ENCODE peak calls at places on chromosomes 16 and 17, in four cellular contexts. J, P, Z and Q are unnamed samples.

GRCh38 chr17:72545756-72546155 is 424.9 kb downstream of the SOX9 start:
- DNase-seq in J (no peak), P (no peak), Z (no peak), Q (no peak)

GRCh38 chr17:78804777-78805176 is 22.7 kb upstream of the CYTH1 start:
- DNase-seq in J (no peak), P (no peak), Z (no peak), Q (no peak)

GRCh38 chr17:75178453-75178852 is 4.3 kb downstream of the SUMO2 start:
- DNase-seq in J (no peak), P (no peak), Z (no peak), Q (no peak)

GRCh38 chr17:8746501-8747236 is 2.0 kb upstream of the CCDC42 start:
- DNase-seq in J (no peak), P (no peak), Z (no peak), Q (no peak)

GRCh38 chr16:4376126-4376819 is 4.6 kb downstream of the VASN start:
- DNase-seq in J (no peak), P (peak), Z (peak), Q (no peak)

GRCh38 chr17:46148247-46148646 is 45.0 kb downstream of the KANSL1 start:
- DNase-seq in J (no peak), P (no peak), Z (no peak), Q (no peak)

GRCh38 chr17:28950752-28951427 is 428 bp downstream of the PHF12 start:
- DNase-seq in J (no peak), P (no peak), Z (no peak), Q (no peak)

GRCh38 chr17:69417545-69418483 is 3.3 kb downstream of the MAP2K6 start:
- DNase-seq in J (no peak), P (no peak), Z (no peak), Q (no peak)

GRCh38 chr17:13128676-13129075 is 110.8 kb upstream of the ELAC2 start:
- DNase-seq in J (no peak), P (no peak), Z (no peak), Q (no peak)

GRCh38 chr17:42027540-42027889 is 7.6 kb downstream of the NKIRAS2 start:
- DNase-seq in J (no peak), P (no peak), Z (no peak), Q (no peak)

GRCh38 chr17:5097101-5097834 is 14.4 kb downstream of the ZNF232 start:
- DNase-seq in J (no peak), P (no peak), Z (peak), Q (no peak)

GRCh38 chr16:2584742-2585650 is 47.2 kb downstream of the PDPK1 start:
- DNase-seq in J (no peak), P (no peak), Z (peak), Q (no peak)

GRCh38 chr17:81978901-81979298 is 1.5 kb downstream of the ASPSCR1 start:
- DNase-seq in J (no peak), P (no peak), Z (no peak), Q (no peak)

GRCh38 chr17:46144246-46144645 is 49.0 kb downstream of the KANSL1 start:
- DNase-seq in J (no peak), P (no peak), Z (no peak), Q (no peak)

GRCh38 chr17:73088561-73088960 is 3.9 kb downstream of the SLC39A11 start:
- DNase-seq in J (no peak), P (no peak), Z (no peak), Q (no peak)

GRCh38 chr17:45782889-45783592 is 1.1 kb upstream of the CRHR1 start:
- DNase-seq in J (peak), P (no peak), Z (no peak), Q (peak)

GRCh38 chr16:24851700-24852099 is 5.9 kb downstream of the SLC5A11 start:
- DNase-seq in J (peak), P (no peak), Z (no peak), Q (no peak)

GRCh38 chr17:2106308-2106707 is 51.4 kb downstream of the HIC1 start:
- DNase-seq in J (no peak), P (no peak), Z (no peak), Q (no peak)

GRCh38 chr16:28218109-28218508 is 6.3 kb upstream of the XPO6 start:
- DNase-seq in J (peak), P (peak), Z (no peak), Q (peak)

GRCh38 chr17:67121317-67121887 is 77.0 kb downstream of the CACNG1 start:
- DNase-seq in J (no peak), P (no peak), Z (no peak), Q (no peak)

GRCh38 chr17:4594406-4595349 is 10.3 kb downstream of the SMTNL2 start:
- DNase-seq in J (no peak), P (no peak), Z (no peak), Q (peak)

GRCh38 chr17:40857535-40857934 is 9.5 kb downstream of the KRT12 start:
- DNase-seq in J (no peak), P (no peak), Z (no peak), Q (no peak)

GRCh38 chr16:30351586-30352419 is 3.3 kb downstream of the CD2BP2 start:
- DNase-seq in J (peak), P (peak), Z (peak), Q (no peak)

GRCh38 chr17:17112628-17113200 is 70.5 kb downstream of the MPRIP start:
- DNase-seq in J (no peak), P (no peak), Z (no peak), Q (no peak)

GRCh38 chr16:8564934-8565345 is 25.4 kb downstream of the TMEM114 start:
- DNase-seq in J (no peak), P (no peak), Z (no peak), Q (no peak)

GRCh38 chr16:46607529-46607928 is 13.7 kb downstream of the SHCBP1 start:
- DNase-seq in J (peak), P (peak), Z (no peak), Q (no peak)

GRCh38 chr17:57861737-57862409 is 12.0 kb upstream of the MRPS23 start:
- DNase-seq in J (peak), P (no peak), Z (peak), Q (peak)

GRCh38 chr16:1102921-1103648 is 7.0 kb upstream of the C1QTNF8 start:
- DNase-seq in J (no peak), P (no peak), Z (peak), Q (peak)

GRCh38 chr16:67922221-67922620 is 9.4 kb downstream of the CTRL start:
- DNase-seq in J (no peak), P (no peak), Z (no peak), Q (no peak)

GRCh38 chr16:7524419-7524818 is 191.8 kb downstream of the RBFOX1 start:
- DNase-seq in J (no peak), P (no peak), Z (no peak), Q (no peak)

GRCh38 chr17:46742539-46743270 is 75.8 kb downstream of the WNT3 start:
- DNase-seq in J (peak), P (peak), Z (no peak), Q (no peak)

GRCh38 chr16:1466054-1466453 is 8.8 kb downstream of the CLCN7 start:
- DNase-seq in J (no peak), P (no peak), Z (peak), Q (no peak)

GRCh38 chr17:31743767-31744166 is 115.3 kb downstream of the COPRS start:
- DNase-seq in J (no peak), P (no peak), Z (peak), Q (no peak)

GRCh38 chr16:54822502-54823291 is 108.0 kb upstream of the IRX5 start:
- DNase-seq in J (no peak), P (no peak), Z (no peak), Q (no peak)

GRCh38 chr16:11681977-11682654 is 13.9 kb downstream of the SNN start:
- DNase-seq in J (no peak), P (no peak), Z (no peak), Q (no peak)

GRCh38 chr16:3797473-3797872 is 80.1 kb upstream of the TRAP1 start:
- DNase-seq in J (no peak), P (no peak), Z (no peak), Q (no peak)

GRCh38 chr16:8956265-8957060 is 7.2 kb downstream of the USP7 start:
- DNase-seq in J (no peak), P (no peak), Z (no peak), Q (no peak)

GRCh38 chr16:10756574-10756973 is 12.9 kb downstream of the NUBP1 start:
- DNase-seq in J (no peak), P (no peak), Z (no peak), Q (no peak)

GRCh38 chr17:42898147-42898807 is 2.3 kb upstream of the G6PC1 start:
- DNase-seq in J (no peak), P (no peak), Z (no peak), Q (no peak)

GRCh38 chr16:23504453-23505179 is 5.7 kb downstream of the GGA2 start:
- DNase-seq in J (peak), P (peak), Z (peak), Q (peak)

DNA sequence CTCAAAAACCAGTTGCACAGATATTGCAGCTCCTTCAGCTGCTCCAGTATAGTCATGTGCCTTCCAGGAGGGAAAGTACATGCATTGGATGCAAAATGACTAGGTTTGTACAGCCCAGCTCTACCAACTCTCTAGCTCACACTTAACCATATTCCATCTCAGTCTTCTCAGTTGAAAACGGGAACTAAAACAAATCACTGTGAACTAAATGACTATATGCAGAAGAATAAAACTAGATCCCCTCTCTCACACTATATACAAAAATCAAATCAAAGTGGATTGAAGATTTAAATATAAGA is 24.9 kb downstream of the DCUN1D3 start:
- DNase-seq in J (no peak), P (no peak), Z (no peak), Q (no peak)
- H3K4me3 ChIP-seq in J (no peak), P (no peak), Z (no peak), Q (no peak)

DNA sequence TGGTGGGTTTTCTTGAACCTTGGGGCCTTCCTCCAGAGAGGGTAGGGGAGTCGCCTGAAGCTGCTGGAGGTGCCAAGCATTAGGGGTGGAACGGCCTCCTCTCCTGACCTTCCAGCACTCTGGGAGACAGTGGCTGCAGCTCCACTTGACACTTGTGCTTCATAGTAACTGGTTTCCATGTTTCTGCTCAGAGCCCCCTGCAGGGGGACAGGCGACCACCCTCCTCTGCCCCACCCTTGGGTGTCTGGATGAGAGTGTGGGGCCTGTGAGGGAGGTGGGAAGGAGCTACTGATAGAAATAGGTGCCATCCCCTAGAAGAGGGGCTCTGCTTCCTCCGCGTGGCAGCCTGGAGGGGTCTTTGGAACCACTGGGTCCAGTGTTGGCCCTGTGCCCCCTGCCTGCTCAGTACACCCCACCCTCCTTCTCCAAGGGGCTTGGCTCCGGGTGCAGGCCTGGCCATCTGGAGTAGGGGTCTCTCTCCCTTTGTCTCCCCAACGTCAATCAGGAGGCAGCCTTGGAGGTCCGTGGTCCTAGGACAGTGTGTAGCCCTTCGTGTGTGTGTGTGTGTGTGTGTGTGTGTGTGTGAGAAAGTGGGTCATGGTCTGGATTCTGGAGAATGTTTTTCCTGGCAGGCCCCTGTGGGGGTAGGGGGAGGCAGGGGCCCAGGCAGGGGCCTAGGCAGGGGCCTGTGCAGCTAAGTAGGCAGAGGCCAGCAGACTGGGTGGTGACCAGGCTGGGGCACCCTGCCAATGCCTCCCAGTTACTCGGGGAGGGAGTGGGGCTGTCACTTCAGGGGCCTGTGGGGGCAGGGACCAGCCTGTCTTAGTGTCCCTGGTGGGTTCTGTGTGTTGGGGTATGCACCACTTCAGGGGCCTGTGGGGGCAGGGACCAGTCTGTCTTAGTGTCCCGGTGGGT is 4.9 kb downstream of the LASP1 start:
- DNase-seq in J (no peak), P (no peak), Z (no peak), Q (no peak)
- H3K4me3 ChIP-seq in J (peak), P (peak), Z (peak), Q (no peak)

GRCh38 chr16:85570213-85570734 is 42.8 kb upstream of the GSE1 start:
- DNase-seq in J (no peak), P (no peak), Z (no peak), Q (no peak)
- H3K4me3 ChIP-seq in J (no peak), P (no peak), Z (no peak), Q (no peak)

GRCh38 chr16:64543401-64543800 is 578.5 kb downstream of the CDH11 start:
- DNase-seq in J (no peak), P (no peak), Z (no peak), Q (no peak)
- H3K4me3 ChIP-seq in J (no peak), P (no peak), Z (no peak), Q (no peak)

GRCh38 chr17:6525731-6526130 is 30.6 kb downstream of the PITPNM3 start:
- DNase-seq in J (no peak), P (no peak), Z (no peak), Q (no peak)
- H3K4me3 ChIP-seq in J (no peak), P (no peak), Z (no peak), Q (no peak)

GRCh38 chr17:83084621-83085056 is 5.2 kb downstream of the METRNL start:
- DNase-seq in J (no peak), P (no peak), Z (no peak), Q (no peak)
- H3K4me3 ChIP-seq in J (no peak), P (peak), Z (no peak), Q (no peak)

GRCh38 chr16:89574681-89575246 is 794 bp upstream of the CPNE7 start:
- DNase-seq in J (peak), P (no peak), Z (peak), Q (peak)

GRCh38 chr16:89576173-89577054 is 856 bp downstream of the CPNE7 start:
- DNase-seq in J (no peak), P (no peak), Z (no peak), Q (no peak)

GRCh38 chr16:89573826-89574680 is 1.5 kb upstream of the CPNE7 start:
- DNase-seq in J (no peak), P (no peak), Z (no peak), Q (no peak)

GRCh38 chr16:89577055-89577759 is 1.6 kb downstream of the CPNE7 start:
- DNase-seq in J (no peak), P (no peak), Z (no peak), Q (no peak)

GRCh38 chr16:89575247-89576172 is at the start of gene CPNE7:
- DNase-seq in J (peak), P (no peak), Z (no peak), Q (peak)
- H3K4me3 ChIP-seq in J (peak), P (peak), Z (peak), Q (peak)

GRCh38 chr17:37392024-37392590 is 14.5 kb downstream of the ACACA start:
- DNase-seq in J (peak), P (peak), Z (no peak), Q (no peak)
- H3K4me3 ChIP-seq in J (no peak), P (peak), Z (no peak), Q (no peak)

DNA sequence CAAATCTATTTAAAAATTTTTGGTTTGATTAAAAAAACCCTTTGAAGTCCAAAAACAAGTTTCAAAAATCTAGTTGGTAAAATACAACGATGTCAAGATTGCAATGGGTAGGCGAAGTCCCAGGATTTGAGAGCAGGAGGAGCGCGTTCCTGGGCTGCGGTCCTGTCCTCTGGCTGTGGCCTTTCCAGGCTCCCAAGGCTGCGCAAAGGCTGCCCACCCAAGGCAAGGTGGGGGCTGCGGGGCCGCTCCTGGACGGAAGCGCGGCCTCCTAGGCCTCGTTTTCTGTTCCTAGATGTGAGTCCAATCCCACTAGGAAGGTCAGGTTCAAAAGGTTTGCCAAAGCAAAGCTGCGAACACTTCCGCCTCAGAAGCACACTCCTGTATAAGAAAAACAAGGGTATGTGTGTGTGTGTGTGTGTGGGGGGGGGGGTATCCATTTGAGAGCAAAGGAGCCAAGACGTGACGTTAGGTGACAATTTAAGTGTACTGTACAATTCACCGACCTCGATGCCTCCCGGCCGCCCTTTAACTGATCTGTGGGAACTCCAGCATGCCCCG is 9.2 kb downstream of the AHSP start:
- DNase-seq in J (no peak), P (no peak), Z (no peak), Q (no peak)
- H3K4me3 ChIP-seq in J (no peak), P (no peak), Z (peak), Q (no peak)